ENCODE peak calls at places on chromosomes 1 and 21, in six cellular contexts. One of them, this sample, is unnamed.

GRCh38 chr1:110341872-110342331 is 2.7 kb downstream of the RBM15 start:
- DNase-seq in MV-4-11: no peak
- DNase-seq in A549: no peak
- DNase-seq in thoracic aorta: no peak
- DNase-seq in nucleus accumbens: no peak
- DNase-seq in CD4-positive, alpha-beta T cell: no peak
- DNase-seq in this sample: no peak

GRCh38 chr1:225762002-225762441 is 15.6 kb upstream of the SRP9 start:
- DNase-seq in MV-4-11: no peak
- DNase-seq in nucleus accumbens: no peak
- DNase-seq in thoracic aorta: no peak
- DNase-seq in CD4-positive, alpha-beta T cell: no peak
- DNase-seq in A549: no peak
- DNase-seq in this sample: peak

GRCh38 chr1:2072891-2073290 is 22.7 kb downstream of the PRKCZ start:
- DNase-seq in MV-4-11: no peak
- DNase-seq in thoracic aorta: no peak
- DNase-seq in CD4-positive, alpha-beta T cell: no peak
- DNase-seq in nucleus accumbens: no peak
- DNase-seq in A549: no peak
- DNase-seq in this sample: no peak

GRCh38 chr1:33599516-33600115 is 127.2 kb downstream of the ZSCAN20 start:
- DNase-seq in MV-4-11: peak
- DNase-seq in CD4-positive, alpha-beta T cell: no peak
- DNase-seq in nucleus accumbens: no peak
- DNase-seq in thoracic aorta: no peak
- DNase-seq in A549: no peak
- DNase-seq in this sample: peak

GRCh38 chr1:206705187-206705586 is 20.5 kb downstream of the MAPKAPK2 start:
- DNase-seq in A549: no peak
- DNase-seq in nucleus accumbens: no peak
- DNase-seq in thoracic aorta: no peak
- DNase-seq in MV-4-11: no peak
- DNase-seq in CD4-positive, alpha-beta T cell: no peak
- DNase-seq in this sample: peak

GRCh38 chr21:17083084-17083483 is 429.8 kb upstream of the CXADR start:
- DNase-seq in nucleus accumbens: no peak
- DNase-seq in CD4-positive, alpha-beta T cell: no peak
- DNase-seq in MV-4-11: no peak
- DNase-seq in A549: no peak
- DNase-seq in thoracic aorta: no peak
- DNase-seq in this sample: no peak

GRCh38 chr1:94332952-94333351 is 85.2 kb upstream of the ABCD3 start:
- DNase-seq in CD4-positive, alpha-beta T cell: no peak
- DNase-seq in nucleus accumbens: no peak
- DNase-seq in MV-4-11: no peak
- DNase-seq in A549: no peak
- DNase-seq in thoracic aorta: no peak
- DNase-seq in this sample: peak

GRCh38 chr1:27994060-27994459 is 34.3 kb downstream of the XKR8 start:
- DNase-seq in nucleus accumbens: no peak
- DNase-seq in CD4-positive, alpha-beta T cell: no peak
- DNase-seq in A549: no peak
- DNase-seq in MV-4-11: peak
- DNase-seq in thoracic aorta: no peak
- DNase-seq in this sample: no peak

GRCh38 chr1:82392513-82392912 is 591.8 kb downstream of the ADGRL2 start:
- DNase-seq in MV-4-11: no peak
- DNase-seq in thoracic aorta: no peak
- DNase-seq in CD4-positive, alpha-beta T cell: no peak
- DNase-seq in nucleus accumbens: no peak
- DNase-seq in A549: no peak
- DNase-seq in this sample: no peak

GRCh38 chr1:41622859-41623732 is 138.6 kb upstream of the EDN2 start:
- DNase-seq in CD4-positive, alpha-beta T cell: no peak
- DNase-seq in thoracic aorta: no peak
- DNase-seq in nucleus accumbens: no peak
- DNase-seq in A549: no peak
- DNase-seq in MV-4-11: peak
- DNase-seq in this sample: no peak

GRCh38 chr1:96487404-96487803 is 234.2 kb upstream of the PTBP2 start:
- DNase-seq in A549: no peak
- DNase-seq in nucleus accumbens: no peak
- DNase-seq in CD4-positive, alpha-beta T cell: no peak
- DNase-seq in MV-4-11: peak
- DNase-seq in thoracic aorta: no peak
- DNase-seq in this sample: no peak

GRCh38 chr1:84300991-84301758 is at the start of gene SAMD13:
- DNase-seq in A549: peak
- DNase-seq in MV-4-11: peak
- DNase-seq in CD4-positive, alpha-beta T cell: peak
- DNase-seq in thoracic aorta: peak
- DNase-seq in nucleus accumbens: peak
- DNase-seq in this sample: peak

GRCh38 chr1:184031127-184032107 is 6.1 kb downstream of the COLGALT2 start:
- DNase-seq in nucleus accumbens: no peak
- DNase-seq in thoracic aorta: no peak
- DNase-seq in A549: no peak
- DNase-seq in CD4-positive, alpha-beta T cell: no peak
- DNase-seq in MV-4-11: peak
- DNase-seq in this sample: no peak

GRCh38 chr1:22838965-22839364 is 128.3 kb downstream of the EPHB2 start:
- DNase-seq in MV-4-11: no peak
- DNase-seq in A549: no peak
- DNase-seq in nucleus accumbens: no peak
- DNase-seq in thoracic aorta: no peak
- DNase-seq in CD4-positive, alpha-beta T cell: no peak
- DNase-seq in this sample: peak

GRCh38 chr1:167150434-167150833 is 56.6 kb downstream of the STYXL2 start:
- DNase-seq in MV-4-11: no peak
- DNase-seq in thoracic aorta: no peak
- DNase-seq in A549: no peak
- DNase-seq in nucleus accumbens: no peak
- DNase-seq in CD4-positive, alpha-beta T cell: no peak
- DNase-seq in this sample: no peak

GRCh38 chr21:46113497-46114176 is 15.7 kb downstream of the COL6A2 start:
- DNase-seq in CD4-positive, alpha-beta T cell: no peak
- DNase-seq in nucleus accumbens: no peak
- DNase-seq in A549: no peak
- DNase-seq in MV-4-11: no peak
- DNase-seq in thoracic aorta: peak
- DNase-seq in this sample: no peak

GRCh38 chr1:119829636-119830035 is 18.4 kb upstream of the REG4 start:
- DNase-seq in MV-4-11: no peak
- DNase-seq in thoracic aorta: no peak
- DNase-seq in A549: no peak
- DNase-seq in CD4-positive, alpha-beta T cell: no peak
- DNase-seq in nucleus accumbens: no peak
- DNase-seq in this sample: peak

GRCh38 chr1:17735791-17736190 is 19.3 kb upstream of the ACTL8 start:
- DNase-seq in nucleus accumbens: no peak
- DNase-seq in MV-4-11: no peak
- DNase-seq in thoracic aorta: no peak
- DNase-seq in A549: no peak
- DNase-seq in CD4-positive, alpha-beta T cell: no peak
- DNase-seq in this sample: no peak